ENCODE peak calls at places on chromosomes 11 and 22, in four cellular contexts. One of them, this sample, is unnamed.

GRCh38 chr11:528166-528814 is 7.1 kb downstream of the HRAS start:
- DNase-seq in HepG2: no peak
- DNase-seq in HCT116: no peak
- DNase-seq in SK-N-SH: no peak
- DNase-seq in this sample: no peak

GRCh38 chr22:38051900-38052862 is 5.0 kb upstream of the PICK1 start:
- DNase-seq in HepG2: peak; percentile 84
- DNase-seq in SK-N-SH: peak; percentile 84
- DNase-seq in HCT116: peak; percentile 63
- DNase-seq in this sample: peak; percentile 30

GRCh38 chr11:17611049-17611448 is 64.0 kb downstream of the OTOG start:
- DNase-seq in HCT116: no peak
- DNase-seq in SK-N-SH: no peak
- DNase-seq in HepG2: no peak
- DNase-seq in this sample: no peak

GRCh38 chr11:65041206-65042035 is at the start of gene SAC3D1:
- DNase-seq in HepG2: no peak
- DNase-seq in HCT116: peak; percentile 19
- DNase-seq in SK-N-SH: peak; percentile 89
- DNase-seq in this sample: no peak

GRCh38 chr11:103499710-103500340 is 390.6 kb downstream of the DYNC2H1 start:
- DNase-seq in SK-N-SH: no peak
- DNase-seq in HepG2: no peak
- DNase-seq in HCT116: no peak
- DNase-seq in this sample: no peak

GRCh38 chr22:50542416-50542927 is 3.2 kb upstream of the KLHDC7B start:
- DNase-seq in HCT116: no peak
- DNase-seq in HepG2: no peak
- DNase-seq in SK-N-SH: no peak
- DNase-seq in this sample: peak; percentile 93

GRCh38 chr11:43818220-43818619 is 62.4 kb upstream of the ALKBH3 start:
- DNase-seq in HepG2: no peak
- DNase-seq in SK-N-SH: no peak
- DNase-seq in HCT116: no peak
- DNase-seq in this sample: no peak

GRCh38 chr11:106077609-106078517 is at the start of gene AASDHPPT:
- DNase-seq in HCT116: peak; percentile 12
- DNase-seq in SK-N-SH: peak; percentile 24
- DNase-seq in HepG2: peak; percentile 46
- DNase-seq in this sample: no peak

GRCh38 chr11:808427-809286 is 1.1 kb upstream of the RPLP2 start:
- DNase-seq in HCT116: no peak
- DNase-seq in HepG2: peak; percentile 71
- DNase-seq in SK-N-SH: peak; percentile 88
- DNase-seq in this sample: no peak

GRCh38 chr22:48782817-48783511 is 1044.7 kb downstream of the BRD1 start:
- DNase-seq in HCT116: peak; percentile 7
- DNase-seq in HepG2: no peak
- DNase-seq in SK-N-SH: peak; percentile 53
- DNase-seq in this sample: no peak

GRCh38 chr22:30205281-30206115 is 41.1 kb downstream of the LIF start:
- DNase-seq in HCT116: no peak
- DNase-seq in SK-N-SH: peak; percentile 48
- DNase-seq in HepG2: peak; percentile 40
- DNase-seq in this sample: no peak

GRCh38 chr11:120646206-120646605 is 134.7 kb downstream of the GRIK4 start:
- DNase-seq in HCT116: no peak
- DNase-seq in HepG2: no peak
- DNase-seq in SK-N-SH: no peak
- DNase-seq in this sample: no peak

GRCh38 chr11:13214276-13214865 is 63.2 kb upstream of the BMAL1 start:
- DNase-seq in SK-N-SH: no peak
- DNase-seq in HepG2: no peak
- DNase-seq in HCT116: no peak
- DNase-seq in this sample: no peak

GRCh38 chr22:26589367-26589844 is 526 bp downstream of the TPST2 start:
- DNase-seq in HCT116: no peak
- DNase-seq in SK-N-SH: peak; percentile 60
- DNase-seq in HepG2: no peak
- DNase-seq in this sample: no peak

GRCh38 chr22:26590525-26590858 is 560 bp upstream of the TPST2 start:
- DNase-seq in SK-N-SH: no peak
- DNase-seq in HCT116: no peak
- DNase-seq in HepG2: peak; percentile 4
- DNase-seq in this sample: no peak

GRCh38 chr22:26588749-26589366 is 1.1 kb downstream of the TPST2 start:
- DNase-seq in HepG2: peak; percentile 17
- DNase-seq in SK-N-SH: no peak
- DNase-seq in HCT116: no peak
- DNase-seq in this sample: no peak

GRCh38 chr22:26587991-26588613 is 1.8 kb downstream of the TPST2 start:
- DNase-seq in SK-N-SH: no peak
- DNase-seq in HCT116: no peak
- DNase-seq in HepG2: no peak
- DNase-seq in this sample: no peak

DNA sequence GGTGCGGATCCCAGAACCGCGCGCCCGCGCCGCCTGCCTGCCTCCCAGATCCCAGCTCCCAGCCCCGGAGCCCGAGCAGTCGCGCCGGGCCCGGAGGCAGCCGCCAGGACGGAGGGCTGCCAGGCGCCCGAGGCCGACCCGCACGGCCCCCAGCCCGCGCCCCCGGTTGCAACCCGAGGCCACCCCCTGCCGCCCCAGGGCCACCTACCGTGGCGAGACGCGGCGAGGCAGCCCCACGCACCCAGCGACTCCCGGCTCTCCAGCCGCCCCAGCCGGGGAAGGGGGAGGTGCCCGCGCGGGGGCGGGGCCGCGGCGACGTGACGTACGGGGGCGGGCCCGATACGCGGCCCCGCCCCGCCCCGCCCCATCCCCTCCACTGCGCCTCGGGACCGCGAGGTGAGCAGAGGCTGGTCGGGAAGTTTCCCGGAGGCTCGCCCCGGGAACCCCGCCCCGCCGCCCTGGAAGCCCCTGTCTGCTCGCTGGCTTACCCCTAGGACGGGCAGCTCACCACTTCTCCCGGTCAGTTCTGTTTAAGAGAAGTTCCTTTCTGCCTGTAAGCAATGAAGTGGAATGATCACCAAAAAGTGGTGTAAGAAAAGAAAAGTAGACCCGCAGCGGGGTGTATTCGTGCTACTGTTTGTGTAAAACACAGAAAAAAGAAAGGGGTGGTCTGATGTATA is at the start of gene TPST2:
- DNase-seq in HCT116: peak; percentile 19
- DNase-seq in SK-N-SH: peak; percentile 98
- DNase-seq in HepG2: peak; percentile 38
- DNase-seq in this sample: no peak
- H2AFZ ChIP-seq in HCT116: peak within 1 kb of the TSS; percentile 98
- H2AFZ ChIP-seq in SK-N-SH: peak within 1 kb of the TSS; percentile 91
- H2AFZ ChIP-seq in HepG2: peak within 1 kb of the TSS; percentile 92
- H2AFZ ChIP-seq in this sample: peak within 1 kb of the TSS; percentile 70

GRCh38 chr11:125165111-125165663 is 636 bp downstream of the PKNOX2 start:
- DNase-seq in HepG2: no peak
- DNase-seq in HCT116: no peak
- DNase-seq in SK-N-SH: peak; percentile 81
- DNase-seq in this sample: no peak
- TF ChIP-seq REST in HepG2: no peak
- TF ChIP-seq REST in HCT116: no peak
- TF ChIP-seq REST in SK-N-SH: no peak
- TF ChIP-seq REST in this sample: no peak

DNA sequence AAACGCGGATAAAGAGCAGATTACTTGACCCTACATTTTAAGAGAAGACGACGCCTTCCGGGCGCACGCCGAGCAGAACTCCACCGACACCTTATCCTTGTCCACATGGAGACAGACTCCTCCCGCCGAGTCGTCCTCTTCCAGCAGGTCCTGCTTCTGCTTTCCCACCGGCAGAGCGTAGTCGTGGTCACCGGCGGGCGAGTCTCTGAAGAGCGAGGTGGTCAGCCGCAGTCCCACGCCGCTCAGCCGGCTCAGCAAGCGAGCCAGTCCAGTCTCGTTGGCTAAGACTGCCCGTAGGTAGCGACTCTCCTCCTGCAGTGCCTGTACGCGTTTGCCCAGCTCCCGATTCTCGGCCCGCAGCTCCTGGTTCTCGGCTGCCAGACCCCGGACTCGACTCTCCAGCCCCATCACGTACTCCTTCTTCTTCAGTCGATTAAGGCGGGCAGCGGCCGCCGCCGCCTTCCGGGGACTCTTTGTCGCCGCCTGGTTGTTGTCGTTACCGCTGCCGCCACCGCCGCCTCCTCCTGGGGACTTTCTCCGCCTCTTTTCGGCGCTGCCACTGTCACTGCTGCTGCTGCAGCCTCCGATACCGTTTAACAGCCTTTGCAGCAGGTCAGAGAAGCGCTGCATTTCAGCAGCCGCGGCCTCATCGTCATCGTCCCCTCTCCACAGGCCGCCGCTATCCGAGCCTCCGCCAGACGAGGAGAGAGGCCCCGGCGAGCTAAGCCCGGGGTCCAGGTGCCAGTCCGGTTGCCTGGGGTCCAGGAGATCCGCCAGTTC is 958 bp downstream of the CREBZF start:
- DNase-seq in SK-N-SH: peak; percentile 82
- DNase-seq in HCT116: peak; percentile 48
- DNase-seq in HepG2: peak; percentile 50
- DNase-seq in this sample: no peak
- H2AFZ ChIP-seq in SK-N-SH: no peak overlapping the region
- H2AFZ ChIP-seq in HCT116: no peak overlapping the region
- H2AFZ ChIP-seq in HepG2: no peak overlapping the region
- H2AFZ ChIP-seq in this sample: peak overlapping the region; percentile 54

GRCh38 chr11:66069715-66070603 is at the start of gene PACS1:
- DNase-seq in HCT116: no peak
- DNase-seq in HepG2: peak; percentile 25
- DNase-seq in SK-N-SH: peak; percentile 94
- DNase-seq in this sample: no peak
- TF ChIP-seq REST in HCT116: no peak
- TF ChIP-seq REST in HepG2: no peak
- TF ChIP-seq REST in SK-N-SH: no peak
- TF ChIP-seq REST in this sample: no peak

This sample was measured in GM12878.